ENCODE peak calls at places on chromosome 7, in six cellular contexts. X is SK-N-SH, M is HCT116, L is K562, K is HepG2, H is GM12878. F is an unnamed sample.

GRCh38 chr7:4638781-4639575 is 43.1 kb upstream of the FOXK1 start:
- DNase-seq in M (no peak), X (no peak), H (peak; percentile 43), K (no peak), L (no peak), F (no peak)

GRCh38 chr7:55477781-55478374 is 94.4 kb downstream of the VOPP1 start:
- DNase-seq in X (no peak), H (no peak), M (no peak), K (no peak), L (no peak), F (no peak)

GRCh38 chr7:117072620-117073118 is 119.4 kb downstream of the ST7 start:
- DNase-seq in H (no peak), K (no peak), L (no peak), M (no peak), X (peak; percentile 56), F (no peak)

GRCh38 chr7:100544949-100545635 is 6.1 kb downstream of the AGFG2 start:
- DNase-seq in K (peak; percentile 86), M (no peak), L (no peak), X (no peak), H (no peak), F (no peak)

GRCh38 chr7:120273476-120273975 is 551 bp downstream of the KCND2 start:
- DNase-seq in M (no peak), X (peak; percentile 54), K (peak; percentile 0), H (peak; percentile 15), L (no peak), F (peak; percentile 69)

GRCh38 chr7:158563911-158564647 is 23.5 kb downstream of the PTPRN2 start:
- DNase-seq in X (no peak), M (no peak), K (no peak), H (no peak), L (no peak), F (no peak)

GRCh38 chr7:18590744-18591340 is 95.3 kb downstream of the HDAC9 start:
- DNase-seq in M (peak; percentile 27), X (peak; percentile 62), L (no peak), K (peak; percentile 3), H (no peak), F (no peak)

GRCh38 chr7:24727165-24728120 is 29.8 kb downstream of the GSDME start:
- DNase-seq in X (no peak), L (no peak), K (no peak), H (no peak), M (no peak), F (no peak)

GRCh38 chr7:131034166-131034881 is 293.4 kb upstream of the MKLN1 start:
- DNase-seq in K (no peak), L (no peak), X (no peak), M (no peak), H (no peak), F (no peak)

GRCh38 chr7:11702938-11703337 is 129.1 kb downstream of the THSD7A start:
- DNase-seq in L (no peak), H (no peak), K (no peak), X (no peak), M (no peak), F (no peak)

GRCh38 chr7:80583901-80584300 is 54.5 kb upstream of the CD36 start:
- DNase-seq in H (no peak), X (no peak), K (no peak), M (no peak), L (no peak), F (no peak)

GRCh38 chr7:2172311-2173183 is 60.2 kb downstream of the MAD1L1 start:
- DNase-seq in M (no peak), L (no peak), H (no peak), K (peak; percentile 76), X (peak; percentile 39), F (peak; percentile 45)

GRCh38 chr7:127690806-127691205 is 38.8 kb downstream of the SND1 start:
- DNase-seq in L (no peak), H (no peak), X (no peak), M (no peak), K (no peak), F (no peak)

GRCh38 chr7:154425326-154425725 is 373.1 kb downstream of the DPP6 start:
- DNase-seq in L (no peak), X (no peak), K (no peak), H (no peak), M (no peak), F (no peak)

GRCh38 chr7:111370002-111370401 is 192.3 kb downstream of the IMMP2L start:
- DNase-seq in L (no peak), K (no peak), X (no peak), M (no peak), H (no peak), F (no peak)

GRCh38 chr7:7521259-7521658 is 14.4 kb downstream of the COL28A1 start:
- DNase-seq in M (no peak), X (no peak), K (no peak), H (no peak), L (no peak), F (no peak)

DNA sequence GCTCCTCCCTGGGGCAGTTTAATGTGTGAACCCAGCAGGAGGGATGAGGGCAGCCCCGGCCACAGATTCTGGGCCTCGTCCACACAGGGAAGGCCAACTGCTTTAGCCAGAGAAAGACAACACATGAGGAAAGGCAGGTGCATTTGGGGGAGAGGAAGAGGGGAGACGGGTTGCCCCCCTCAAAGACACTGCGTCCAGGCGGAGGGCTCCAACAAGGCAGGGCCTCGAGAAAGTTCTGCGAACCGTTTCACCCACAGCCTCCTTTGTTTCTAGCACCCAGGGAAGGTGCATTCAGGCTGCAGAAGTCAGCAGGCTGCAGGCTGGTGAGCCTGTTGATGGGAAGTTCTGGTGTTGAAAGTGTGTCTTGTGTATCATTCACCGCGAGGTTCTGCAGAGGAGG is 10.1 kb downstream of the FOXL3 start:
- DNase-seq in H (no peak), K (no peak), X (no peak), L (no peak), M (no peak), F (no peak)
- H3K4me2 ChIP-seq in H (no peak overlapping the region), K (no peak overlapping the region), X (no peak overlapping the region), L (no peak overlapping the region), M (no peak overlapping the region), F (no peak overlapping the region)

GRCh38 chr7:140673770-140674155 is 1.0 kb downstream of the ADCK2 start:
- DNase-seq in K (no peak), X (no peak), L (no peak), H (no peak), M (no peak), F (no peak)

GRCh38 chr7:140673063-140673769 is 471 bp downstream of the ADCK2 start:
- DNase-seq in X (peak; percentile 89), M (no peak), L (peak; percentile 71), K (no peak), H (no peak), F (no peak)

GRCh38 chr7:140671966-140672365 is 779 bp upstream of the ADCK2 start:
- DNase-seq in M (no peak), L (no peak), H (no peak), X (no peak), K (no peak), F (no peak)

GRCh38 chr7:140674356-140674800 is 1.6 kb downstream of the ADCK2 start:
- DNase-seq in H (no peak), L (no peak), K (no peak), X (no peak), M (no peak), F (no peak)

DNA sequence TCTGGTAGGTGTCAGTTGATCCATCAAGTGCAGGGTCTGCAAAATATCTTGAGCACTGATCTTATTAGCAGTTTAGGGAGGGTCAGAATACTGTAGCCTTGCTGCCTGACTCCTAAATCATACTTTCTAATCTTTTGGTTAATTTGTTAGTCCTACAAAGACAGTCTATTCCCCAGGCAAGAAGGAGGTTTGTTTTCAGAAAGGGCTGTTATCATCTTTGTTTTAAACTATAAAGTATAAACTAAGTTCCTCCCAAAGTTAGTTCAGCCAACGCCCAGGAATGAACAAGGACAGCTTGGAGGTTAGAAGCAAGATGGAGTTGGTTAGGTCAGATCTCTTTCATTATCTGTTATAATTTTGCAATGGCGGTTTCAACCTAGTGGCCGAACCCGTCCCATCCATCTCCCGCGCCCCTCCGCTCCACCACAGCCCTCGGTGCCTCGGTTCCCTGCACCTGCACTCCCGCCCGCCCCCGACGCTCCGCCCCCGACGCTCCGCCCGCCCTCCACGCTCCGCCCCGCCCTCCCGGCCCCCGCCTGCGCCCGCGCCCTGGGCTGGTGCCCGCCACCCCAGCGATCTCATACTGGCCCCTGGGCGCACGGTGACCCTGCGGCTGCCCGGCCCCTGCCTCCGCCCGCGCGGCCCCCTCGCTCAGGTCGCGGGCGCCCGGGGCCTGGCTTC is at the start of gene ADCK2:
- DNase-seq in L (peak; percentile 99), H (no peak), M (no peak), X (peak; percentile 99), K (no peak), F (no peak)
- H3K4me3 ChIP-seq in L (peak within 1 kb of the TSS; percentile 77), H (peak within 1 kb of the TSS; percentile 82), M (peak within 1 kb of the TSS; percentile 66), X (peak within 1 kb of the TSS; percentile 64), K (peak within 1 kb of the TSS; percentile 60), F (peak within 1 kb of the TSS; percentile 35)

GRCh38 chr7:145696071-145696470 is 420.5 kb upstream of the CNTNAP2 start:
- DNase-seq in X (no peak), H (no peak), K (no peak), M (no peak), L (no peak), F (no peak)

GRCh38 chr7:145691377-145691914 is 425.2 kb upstream of the CNTNAP2 start:
- DNase-seq in M (no peak), X (no peak), K (no peak), H (no peak), L (no peak), F (no peak)

DNA sequence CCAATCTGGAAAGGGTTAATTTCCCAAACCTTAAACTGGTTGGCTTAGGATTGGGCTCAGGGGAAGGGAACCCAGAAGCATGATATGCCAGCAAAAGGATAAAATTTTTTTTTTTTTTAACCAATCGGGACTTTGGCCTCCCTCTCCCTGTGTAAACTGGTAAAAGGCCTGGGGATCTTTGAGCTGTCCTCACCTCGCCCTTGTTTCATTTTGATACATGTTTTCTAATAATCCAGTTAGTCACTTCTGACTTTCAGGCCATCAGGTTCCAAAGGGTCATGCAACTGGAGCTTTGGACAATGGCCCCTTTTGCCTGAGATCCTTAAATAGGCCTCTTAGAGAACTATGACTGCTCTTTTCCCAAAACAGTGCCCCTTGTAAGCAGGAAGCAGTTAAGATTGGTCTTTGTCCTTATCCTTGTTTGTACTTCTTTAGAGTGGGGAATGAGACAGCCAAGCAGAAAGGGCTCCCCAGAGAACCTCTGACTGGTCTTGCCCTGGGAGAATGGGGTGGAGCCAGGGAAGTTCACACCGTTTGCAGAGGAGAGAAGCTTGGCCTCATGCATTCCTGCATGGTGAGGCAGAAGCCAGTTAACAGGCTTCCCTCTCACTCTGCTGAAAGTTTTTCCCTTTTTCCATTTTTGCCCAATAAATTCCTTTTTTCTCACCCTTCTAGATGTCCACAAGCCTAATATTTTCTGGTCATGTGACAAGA is 424.2 kb upstream of the CNTNAP2 start:
- DNase-seq in X (no peak), L (no peak), K (no peak), H (no peak), M (no peak), F (no peak)
- TF ChIP-seq JUND in X (no peak), L (no peak), K (no peak), H (no peak), M (no peak), F (no peak)

DNA sequence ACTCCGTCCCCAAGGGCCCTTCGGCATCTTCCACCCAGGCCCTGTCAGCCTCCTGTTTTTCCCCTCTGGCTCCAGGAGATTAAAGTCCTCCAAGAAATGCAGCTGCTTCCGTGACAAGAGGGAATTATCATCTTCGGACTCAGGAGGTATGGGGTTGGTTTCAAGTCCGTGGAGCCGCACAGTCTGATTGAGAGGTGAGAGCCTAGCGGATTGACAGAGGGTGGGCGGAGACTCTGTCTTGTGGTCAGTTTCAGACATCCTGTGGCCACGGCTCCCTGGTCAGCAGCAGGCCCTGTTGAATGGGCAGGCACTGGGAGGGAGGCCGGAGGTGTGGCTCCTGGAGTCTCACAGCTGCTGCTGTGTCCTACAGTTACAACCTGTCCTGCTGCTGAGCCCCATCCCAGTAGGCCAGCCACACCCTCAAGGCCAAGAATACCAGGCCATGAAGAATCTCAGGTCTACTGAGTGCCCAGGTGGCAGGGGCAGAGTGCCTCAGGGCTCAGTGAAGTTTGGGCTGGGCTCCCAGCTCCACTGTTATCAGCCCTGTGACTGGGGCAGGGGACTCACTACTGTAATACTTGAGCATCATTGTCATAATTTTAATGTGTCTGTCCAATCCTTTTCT is 49.3 kb upstream of the ZNF716 start:
- DNase-seq in X (no peak), H (no peak), M (no peak), L (no peak), K (no peak), F (no peak)
- H3K4me2 ChIP-seq in X (no peak overlapping the region), H (no peak overlapping the region), M (no peak overlapping the region), L (no peak overlapping the region), K (no peak overlapping the region), F (no peak overlapping the region)

F was measured in H1.